ENCODE peak calls at places on chromosomes 4 and X, in ten cellular contexts. S is GM10248; H is ovary; F is upper lobe of right lung; J is natural killer cell; K is testis; W is ascending aorta; T is CD8-positive, alpha-beta T cell; P is HL-60; O is fibroblast of pulmonary artery. V is an unnamed sample.
A peak's percentile ranks its signal among the peaks of the same experiment; 100 is the strongest.

GRCh38 chrX:2632533-2633504 is 58.3 kb upstream of the CD99 start:
- DNase-seq in S (no peak), H (no peak), F (no peak), J (no peak), K (no peak), W (no peak), T (no peak), P (peak; percentile 6), O (no peak), V (no peak)

GRCh38 chrX:130171446-130172126 is at the start of gene RAB33A:
- DNase-seq in S (peak; percentile 40), H (peak; percentile 35), F (peak; percentile 64), J (peak; percentile 21), K (peak; percentile 16), W (no peak), T (peak; percentile 55), P (peak; percentile 9), O (peak; percentile 11), V (peak; percentile 65)

GRCh38 chr4:153142700-153143438 is 61.4 kb upstream of the TRIM2 start:
- DNase-seq in S (peak; percentile 52), H (peak; percentile 77), F (peak; percentile 80), J (no peak), K (peak; percentile 73), W (no peak), T (peak; percentile 42), P (peak; percentile 69), O (peak; percentile 80), V (peak; percentile 65)

GRCh38 chr4:11111370-11111769 is 317.3 kb downstream of the HS3ST1 start:
- DNase-seq in S (no peak), H (no peak), F (no peak), J (no peak), K (no peak), W (no peak), T (no peak), P (no peak), O (no peak), V (no peak)

GRCh38 chr4:102789317-102789717 is 28.5 kb upstream of the MANBA start:
- DNase-seq in S (no peak), H (no peak), F (no peak), J (no peak), K (no peak), W (no peak), T (no peak), P (peak; percentile 19), O (peak; percentile 88), V (no peak)

GRCh38 chr4:122832732-122833131 is 6.1 kb downstream of the FGF2 start:
- DNase-seq in S (no peak), H (no peak), F (no peak), J (no peak), K (no peak), W (no peak), T (no peak), P (no peak), O (no peak), V (no peak)

GRCh38 chr4:16897991-16898827 is at the start of gene LDB2:
- DNase-seq in S (no peak), H (peak; percentile 83), F (peak; percentile 68), J (no peak), K (peak; percentile 76), W (no peak), T (no peak), P (no peak), O (peak; percentile 86), V (peak; percentile 80)

GRCh38 chr4:110635155-110635479 is 12.2 kb upstream of the PITX2 start:
- DNase-seq in S (no peak), H (no peak), F (no peak), J (no peak), K (no peak), W (no peak), T (no peak), P (no peak), O (no peak), V (no peak)

GRCh38 chr4:74933562-74934015 is 673 bp downstream of the PARM1 start:
- DNase-seq in S (peak; percentile 25), H (no peak), F (peak; percentile 67), J (no peak), K (peak; percentile 52), W (no peak), T (no peak), P (no peak), O (peak; percentile 1), V (peak; percentile 36)

GRCh38 chrX:108091878-108092291 is 307 bp downstream of the ATG4A start:
- DNase-seq in S (peak; percentile 14), H (no peak), F (no peak), J (no peak), K (no peak), W (no peak), T (peak; percentile 16), P (no peak), O (no peak), V (no peak)

DNA sequence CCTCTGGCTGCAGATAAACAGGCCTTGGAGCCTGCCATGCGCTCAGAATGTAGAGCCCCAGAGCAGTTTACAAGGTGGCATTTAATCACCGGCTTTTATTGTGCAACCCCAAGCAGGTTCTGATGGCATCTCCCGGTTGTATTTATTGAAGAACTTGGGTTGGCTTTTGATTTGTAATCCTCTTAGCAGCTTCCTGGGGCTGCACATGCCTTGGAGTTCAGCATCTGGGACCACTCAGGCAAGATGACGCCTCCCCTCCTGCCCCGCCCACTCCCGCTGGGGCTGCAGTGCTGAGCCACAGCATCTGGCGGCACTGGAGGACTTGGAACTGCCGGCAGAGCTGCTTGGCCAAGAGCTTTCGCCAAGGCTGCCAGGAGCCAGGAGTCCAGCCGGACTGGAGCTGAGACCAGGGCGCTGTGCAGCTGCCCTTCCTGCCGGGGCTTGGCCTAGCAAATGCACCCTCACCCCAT is 5.3 kb downstream of the HTRA3 start:
- DNase-seq in S (no peak), H (peak; percentile 96), F (peak; percentile 76), J (no peak), K (peak; percentile 85), W (peak; percentile 52), T (no peak), P (no peak), O (peak; percentile 95), V (peak; percentile 90)
- TF ChIP-seq CTCF in S (no peak), H (peak; percentile 65), F (peak; percentile 14), J (no peak), K (no peak), W (peak; percentile 42), T (no peak), P (no peak), O (peak; percentile 55), V (no peak)

GRCh38 chr4:29081230-29081955 is 1638.8 kb upstream of the PCDH7 start:
- DNase-seq in S (no peak), H (no peak), F (no peak), J (no peak), K (no peak), W (no peak), T (no peak), P (no peak), O (peak; percentile 33), V (no peak)
- TF ChIP-seq CTCF in S (no peak), H (no peak), F (no peak), J (no peak), K (no peak), W (no peak), T (no peak), P (no peak), O (peak; percentile 27), V (no peak)

DNA sequence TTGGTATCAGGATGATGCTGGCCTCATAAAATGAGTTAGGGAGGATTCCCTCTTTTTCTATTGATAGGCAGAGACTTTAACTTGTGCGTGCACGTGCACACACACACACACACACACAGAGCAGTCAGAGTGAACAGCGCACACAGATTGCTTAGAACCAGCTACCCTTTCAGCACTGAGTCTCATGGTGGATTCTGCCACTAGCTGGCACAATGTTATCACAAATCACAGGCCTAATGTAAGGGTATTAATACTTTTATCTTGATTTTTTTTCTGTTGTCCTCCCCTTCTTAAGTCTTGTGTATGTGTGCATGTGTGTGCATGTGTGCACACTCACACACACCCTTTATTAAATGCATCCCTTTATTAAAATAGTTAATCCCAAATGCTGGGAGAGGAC is 53.2 kb downstream of the HADH start:
- DNase-seq in S (no peak), H (no peak), F (no peak), J (no peak), K (no peak), W (no peak), T (no peak), P (no peak), O (no peak), V (no peak)
- TF ChIP-seq CTCF in S (peak; percentile 36), H (no peak), F (no peak), J (no peak), K (no peak), W (no peak), T (no peak), P (no peak), O (no peak), V (no peak)

GRCh38 chrX:121256653-121257052 is 209.2 kb downstream of the GLUD2 start:
- DNase-seq in S (no peak), H (no peak), F (no peak), J (no peak), K (peak; percentile 21), W (no peak), T (no peak), P (no peak), O (peak; percentile 41), V (no peak)

GRCh38 chrX:121258545-121258944 is 211.1 kb downstream of the GLUD2 start:
- DNase-seq in S (no peak), H (no peak), F (no peak), J (no peak), K (no peak), W (no peak), T (no peak), P (no peak), O (no peak), V (no peak)

GRCh38 chrX:121259170-121259569 is 211.8 kb downstream of the GLUD2 start:
- DNase-seq in S (no peak), H (no peak), F (no peak), J (no peak), K (no peak), W (no peak), T (no peak), P (no peak), O (no peak), V (no peak)

GRCh38 chrX:121254336-121254735 is 206.9 kb downstream of the GLUD2 start:
- DNase-seq in S (no peak), H (no peak), F (no peak), J (no peak), K (peak; percentile 20), W (no peak), T (no peak), P (no peak), O (peak; percentile 10), V (no peak)
- TF ChIP-seq CTCF in S (no peak), H (no peak), F (no peak), J (no peak), K (no peak), W (no peak), T (no peak), P (no peak), O (peak; percentile 27), V (no peak)

DNA sequence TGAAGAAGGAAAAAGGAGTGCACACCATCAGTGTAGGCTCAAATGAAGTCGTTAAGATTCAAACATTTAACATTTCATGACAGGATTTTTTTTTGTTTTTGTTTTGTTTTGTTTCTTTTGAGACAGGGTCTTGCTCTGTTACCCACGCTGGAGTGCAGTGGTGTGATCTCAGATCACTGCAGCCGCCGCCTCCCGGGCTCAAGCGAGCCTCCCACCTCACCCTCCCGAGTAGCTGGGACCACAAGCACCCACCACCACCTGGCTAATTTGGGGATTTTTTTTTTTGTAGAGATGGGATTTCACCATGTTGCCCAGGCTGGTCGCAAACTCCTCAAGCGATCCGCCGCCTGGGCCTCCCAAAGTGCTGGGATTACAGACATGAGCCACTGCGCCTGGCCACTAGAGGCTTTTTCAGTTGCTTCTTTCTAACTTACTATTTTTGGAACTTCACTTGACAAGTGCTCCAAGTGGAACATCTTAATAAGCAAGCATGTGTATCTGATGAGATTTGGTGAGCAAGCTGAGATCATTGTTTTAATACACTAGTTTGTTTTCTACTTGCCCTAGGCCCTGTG is 78.9 kb upstream of the CNKSR2 start:
- DNase-seq in S (no peak), H (no peak), F (no peak), J (no peak), K (no peak), W (no peak), T (no peak), P (no peak), O (no peak), V (no peak)
- TF ChIP-seq CTCF in S (no peak), H (no peak), F (no peak), J (no peak), K (no peak), W (no peak), T (no peak), P (no peak), O (no peak), V (no peak)

V was measured in tibial artery.